ENCODE peak calls at places on chromosome 21, in five cellular contexts. One of them, this sample, is unnamed.

GRCh38 chr21:16070207-16070651 is 340.4 kb downstream of the USP25 start:
- DNase-seq in neural progenitor cell: no peak
- DNase-seq in tibial artery: no peak
- DNase-seq in fibroblast of lung: no peak
- DNase-seq in psoas muscle: no peak
- DNase-seq in this sample: no peak

GRCh38 chr21:26385721-26386120 is 187.4 kb downstream of the CYYR1 start:
- DNase-seq in neural progenitor cell: no peak
- DNase-seq in tibial artery: no peak
- DNase-seq in fibroblast of lung: peak; percentile 32
- DNase-seq in psoas muscle: no peak
- DNase-seq in this sample: no peak

GRCh38 chr21:30227633-30228404 is 11.9 kb upstream of the CLDN8 start:
- DNase-seq in neural progenitor cell: no peak
- DNase-seq in tibial artery: no peak
- DNase-seq in fibroblast of lung: peak; percentile 89
- DNase-seq in psoas muscle: no peak
- DNase-seq in this sample: no peak

GRCh38 chr21:45041984-45042663 is 32.3 kb upstream of the ADARB1 start:
- DNase-seq in neural progenitor cell: no peak
- DNase-seq in tibial artery: no peak
- DNase-seq in fibroblast of lung: peak; percentile 12
- DNase-seq in psoas muscle: no peak
- DNase-seq in this sample: no peak

GRCh38 chr21:31416465-31416864 is 72.4 kb upstream of the TIAM1 start:
- DNase-seq in neural progenitor cell: no peak
- DNase-seq in tibial artery: no peak
- DNase-seq in fibroblast of lung: peak; percentile 26
- DNase-seq in psoas muscle: no peak
- DNase-seq in this sample: no peak

GRCh38 chr21:18603246-18603645 is 199.7 kb upstream of the TMPRSS15 start:
- DNase-seq in neural progenitor cell: no peak
- DNase-seq in tibial artery: no peak
- DNase-seq in fibroblast of lung: no peak
- DNase-seq in psoas muscle: no peak
- DNase-seq in this sample: no peak

GRCh38 chr21:26064506-26064905 is 106.1 kb downstream of the APP start:
- DNase-seq in neural progenitor cell: peak; percentile 31
- DNase-seq in tibial artery: no peak
- DNase-seq in fibroblast of lung: no peak
- DNase-seq in psoas muscle: no peak
- DNase-seq in this sample: no peak

GRCh38 chr21:45147473-45148315 is 73.3 kb downstream of the ADARB1 start:
- DNase-seq in neural progenitor cell: no peak
- DNase-seq in tibial artery: peak; percentile 64
- DNase-seq in fibroblast of lung: no peak
- DNase-seq in psoas muscle: no peak
- DNase-seq in this sample: no peak

GRCh38 chr21:16108561-16109070 is 378.8 kb downstream of the USP25 start:
- DNase-seq in neural progenitor cell: no peak
- DNase-seq in tibial artery: no peak
- DNase-seq in fibroblast of lung: no peak
- DNase-seq in psoas muscle: no peak
- DNase-seq in this sample: no peak

GRCh38 chr21:15034126-15034848 is 30.5 kb downstream of the NRIP1 start:
- DNase-seq in neural progenitor cell: no peak
- DNase-seq in tibial artery: no peak
- DNase-seq in fibroblast of lung: peak; percentile 66
- DNase-seq in psoas muscle: no peak
- DNase-seq in this sample: no peak

GRCh38 chr21:40595806-40596205 is 251.2 kb downstream of the DSCAM start:
- DNase-seq in neural progenitor cell: no peak
- DNase-seq in tibial artery: no peak
- DNase-seq in fibroblast of lung: no peak
- DNase-seq in psoas muscle: no peak
- DNase-seq in this sample: no peak

GRCh38 chr21:15749045-15749867 is 19.5 kb downstream of the USP25 start:
- DNase-seq in neural progenitor cell: no peak
- DNase-seq in tibial artery: no peak
- DNase-seq in fibroblast of lung: peak; percentile 57
- DNase-seq in psoas muscle: no peak
- DNase-seq in this sample: no peak

GRCh38 chr21:17848228-17848627 is 29.1 kb upstream of the C21orf91 start:
- DNase-seq in neural progenitor cell: no peak
- DNase-seq in tibial artery: peak; percentile 66
- DNase-seq in fibroblast of lung: peak; percentile 97
- DNase-seq in psoas muscle: no peak
- DNase-seq in this sample: no peak

GRCh38 chr21:31929548-31929947 is 56.7 kb downstream of the HUNK start:
- DNase-seq in neural progenitor cell: peak; percentile 37
- DNase-seq in tibial artery: no peak
- DNase-seq in fibroblast of lung: no peak
- DNase-seq in psoas muscle: no peak
- DNase-seq in this sample: no peak

GRCh38 chr21:14013056-14013603 is 197.6 kb downstream of the LIPI start:
- DNase-seq in neural progenitor cell: no peak
- DNase-seq in tibial artery: no peak
- DNase-seq in fibroblast of lung: no peak
- DNase-seq in psoas muscle: no peak
- DNase-seq in this sample: no peak

GRCh38 chr21:39924577-39925308 is 57.5 kb downstream of the PCP4 start:
- DNase-seq in neural progenitor cell: no peak
- DNase-seq in tibial artery: no peak
- DNase-seq in fibroblast of lung: no peak
- DNase-seq in psoas muscle: no peak
- DNase-seq in this sample: no peak

GRCh38 chr21:23986987-23987386 is 1620.3 kb downstream of the MRPL39 start:
- DNase-seq in neural progenitor cell: no peak
- DNase-seq in tibial artery: no peak
- DNase-seq in fibroblast of lung: no peak
- DNase-seq in psoas muscle: no peak
- DNase-seq in this sample: no peak

GRCh38 chr21:16211339-16212303 is 481.8 kb downstream of the USP25 start:
- DNase-seq in neural progenitor cell: no peak
- DNase-seq in tibial artery: no peak
- DNase-seq in fibroblast of lung: peak; percentile 13
- DNase-seq in psoas muscle: no peak
- DNase-seq in this sample: no peak

GRCh38 chr21:14403681-14404318 is 20.9 kb upstream of the HSPA13 start:
- DNase-seq in neural progenitor cell: peak; percentile 21
- DNase-seq in tibial artery: no peak
- DNase-seq in fibroblast of lung: peak; percentile 58
- DNase-seq in psoas muscle: no peak
- DNase-seq in this sample: no peak

GRCh38 chr21:15224346-15225086 is 159.7 kb upstream of the NRIP1 start:
- DNase-seq in neural progenitor cell: no peak
- DNase-seq in tibial artery: no peak
- DNase-seq in fibroblast of lung: peak; percentile 95
- DNase-seq in psoas muscle: no peak
- DNase-seq in this sample: no peak

GRCh38 chr21:18951291-18952038 is 547.9 kb upstream of the TMPRSS15 start:
- DNase-seq in neural progenitor cell: peak; percentile 84
- DNase-seq in tibial artery: no peak
- DNase-seq in fibroblast of lung: no peak
- DNase-seq in psoas muscle: no peak
- DNase-seq in this sample: no peak

GRCh38 chr21:34546556-34546955 is 34.5 kb upstream of the KCNE1 start:
- DNase-seq in neural progenitor cell: no peak
- DNase-seq in tibial artery: no peak
- DNase-seq in fibroblast of lung: no peak
- DNase-seq in psoas muscle: no peak
- DNase-seq in this sample: no peak

GRCh38 chr21:41024341-41025056 is 143.5 kb upstream of the BACE2 start:
- DNase-seq in neural progenitor cell: peak; percentile 21
- DNase-seq in tibial artery: no peak
- DNase-seq in fibroblast of lung: no peak
- DNase-seq in psoas muscle: no peak
- DNase-seq in this sample: no peak

GRCh38 chr21:22201669-22202068 is 1203.5 kb downstream of the NCAM2 start:
- DNase-seq in neural progenitor cell: no peak
- DNase-seq in tibial artery: no peak
- DNase-seq in fibroblast of lung: no peak
- DNase-seq in psoas muscle: no peak
- DNase-seq in this sample: no peak

GRCh38 chr21:14215971-14216621 is at the start of gene RBM11:
- DNase-seq in neural progenitor cell: peak; percentile 94
- DNase-seq in tibial artery: no peak
- DNase-seq in fibroblast of lung: peak; percentile 16
- DNase-seq in psoas muscle: peak; percentile 69
- DNase-seq in this sample: no peak

GRCh38 chr21:44304846-44305245 is 5.0 kb downstream of the PFKL start:
- DNase-seq in neural progenitor cell: peak; percentile 65
- DNase-seq in tibial artery: no peak
- DNase-seq in fibroblast of lung: peak; percentile 46
- DNase-seq in psoas muscle: no peak
- DNase-seq in this sample: no peak

GRCh38 chr21:22115746-22116145 is 1117.5 kb downstream of the NCAM2 start:
- DNase-seq in neural progenitor cell: no peak
- DNase-seq in tibial artery: no peak
- DNase-seq in fibroblast of lung: no peak
- DNase-seq in psoas muscle: no peak
- DNase-seq in this sample: no peak

GRCh38 chr21:44866780-44867179 is 6.7 kb downstream of the PTTG1IP start:
- DNase-seq in neural progenitor cell: no peak
- DNase-seq in tibial artery: no peak
- DNase-seq in fibroblast of lung: peak; percentile 40
- DNase-seq in psoas muscle: no peak
- DNase-seq in this sample: no peak

GRCh38 chr21:27799861-27800260 is 833.0 kb upstream of the ADAMTS5 start:
- DNase-seq in neural progenitor cell: no peak
- DNase-seq in tibial artery: no peak
- DNase-seq in fibroblast of lung: peak; percentile 43
- DNase-seq in psoas muscle: no peak
- DNase-seq in this sample: no peak

GRCh38 chr21:44682580-44683151 is 703 bp upstream of the KRTAP12-1 start:
- DNase-seq in neural progenitor cell: no peak
- DNase-seq in tibial artery: peak; percentile 54
- DNase-seq in fibroblast of lung: no peak
- DNase-seq in psoas muscle: no peak
- DNase-seq in this sample: no peak

GRCh38 chr21:31862078-31862477 is 10.7 kb upstream of the HUNK start:
- DNase-seq in neural progenitor cell: no peak
- DNase-seq in tibial artery: no peak
- DNase-seq in fibroblast of lung: no peak
- DNase-seq in psoas muscle: no peak
- DNase-seq in this sample: no peak

GRCh38 chr21:42171091-42172053 is 47.6 kb upstream of the ABCG1 start:
- DNase-seq in neural progenitor cell: no peak
- DNase-seq in tibial artery: no peak
- DNase-seq in fibroblast of lung: no peak
- DNase-seq in psoas muscle: no peak
- DNase-seq in this sample: no peak

GRCh38 chr21:42175110-42175710 is 43.7 kb upstream of the ABCG1 start:
- DNase-seq in neural progenitor cell: no peak
- DNase-seq in tibial artery: no peak
- DNase-seq in fibroblast of lung: no peak
- DNase-seq in psoas muscle: no peak
- DNase-seq in this sample: no peak

GRCh38 chr21:42172596-42173483 is 46.1 kb upstream of the ABCG1 start:
- DNase-seq in neural progenitor cell: no peak
- DNase-seq in tibial artery: no peak
- DNase-seq in fibroblast of lung: no peak
- DNase-seq in psoas muscle: no peak
- DNase-seq in this sample: no peak

GRCh38 chr21:42176864-42177263 is 42.1 kb upstream of the ABCG1 start:
- DNase-seq in neural progenitor cell: no peak
- DNase-seq in tibial artery: no peak
- DNase-seq in fibroblast of lung: peak; percentile 42
- DNase-seq in psoas muscle: no peak
- DNase-seq in this sample: no peak

DNA sequence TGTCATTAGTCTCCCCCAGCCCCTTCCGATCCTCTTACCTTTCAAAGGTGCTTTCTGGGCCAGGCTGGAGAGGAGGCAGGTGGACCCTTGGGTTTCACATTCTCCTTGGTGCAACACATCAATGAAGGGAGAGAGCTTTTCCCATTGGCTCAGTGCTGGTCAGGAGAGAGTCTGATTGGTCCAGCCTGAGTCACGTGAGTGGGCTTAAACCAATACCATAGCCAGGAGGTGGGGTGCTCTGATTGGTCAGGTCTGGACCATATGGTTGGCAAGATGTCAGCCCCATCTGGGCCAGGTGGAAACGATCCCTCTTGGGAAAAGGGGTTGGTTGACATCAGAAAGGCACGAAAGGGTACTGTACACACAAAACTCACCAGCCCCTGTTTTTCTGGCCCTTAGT is 44.8 kb upstream of the ABCG1 start:
- DNase-seq in neural progenitor cell: no peak
- DNase-seq in tibial artery: no peak
- DNase-seq in fibroblast of lung: no peak
- DNase-seq in psoas muscle: no peak
- DNase-seq in this sample: no peak
- H3K4me3 ChIP-seq in neural progenitor cell: no peak overlapping the region
- H3K4me3 ChIP-seq in tibial artery: no peak overlapping the region
- H3K4me3 ChIP-seq in fibroblast of lung: no peak overlapping the region
- H3K4me3 ChIP-seq in psoas muscle: no peak overlapping the region
- H3K4me3 ChIP-seq in this sample: no peak overlapping the region

GRCh38 chr21:46244602-46245001 is 16.0 kb upstream of the LSS start:
- DNase-seq in neural progenitor cell: no peak
- DNase-seq in tibial artery: no peak
- DNase-seq in fibroblast of lung: no peak
- DNase-seq in psoas muscle: no peak
- DNase-seq in this sample: no peak

GRCh38 chr21:46237474-46237873 is 8.9 kb upstream of the LSS start:
- DNase-seq in neural progenitor cell: no peak
- DNase-seq in tibial artery: no peak
- DNase-seq in fibroblast of lung: no peak
- DNase-seq in psoas muscle: no peak
- DNase-seq in this sample: no peak

GRCh38 chr21:46243865-46244490 is 15.4 kb upstream of the LSS start:
- DNase-seq in neural progenitor cell: no peak
- DNase-seq in tibial artery: no peak
- DNase-seq in fibroblast of lung: no peak
- DNase-seq in psoas muscle: no peak
- DNase-seq in this sample: no peak

GRCh38 chr21:46243325-46243724 is 14.8 kb upstream of the LSS start:
- DNase-seq in neural progenitor cell: no peak
- DNase-seq in tibial artery: no peak
- DNase-seq in fibroblast of lung: no peak
- DNase-seq in psoas muscle: no peak
- DNase-seq in this sample: no peak

GRCh38 chr21:46239817-46240325 is 11.3 kb upstream of the LSS start:
- DNase-seq in neural progenitor cell: no peak
- DNase-seq in tibial artery: no peak
- DNase-seq in fibroblast of lung: no peak
- DNase-seq in psoas muscle: no peak
- DNase-seq in this sample: no peak
- H3K4me3 ChIP-seq in neural progenitor cell: no peak overlapping the region
- H3K4me3 ChIP-seq in tibial artery: no peak overlapping the region
- H3K4me3 ChIP-seq in fibroblast of lung: no peak overlapping the region
- H3K4me3 ChIP-seq in psoas muscle: no peak overlapping the region
- H3K4me3 ChIP-seq in this sample: no peak overlapping the region

GRCh38 chr21:28903448-28903847 is 89.2 kb downstream of the LTN1 start:
- DNase-seq in neural progenitor cell: no peak
- DNase-seq in tibial artery: no peak
- DNase-seq in fibroblast of lung: no peak
- DNase-seq in psoas muscle: no peak
- DNase-seq in this sample: no peak
- H3K4me3 ChIP-seq in neural progenitor cell: no peak overlapping the region
- H3K4me3 ChIP-seq in tibial artery: no peak overlapping the region
- H3K4me3 ChIP-seq in fibroblast of lung: no peak overlapping the region
- H3K4me3 ChIP-seq in psoas muscle: no peak overlapping the region
- H3K4me3 ChIP-seq in this sample: no peak overlapping the region

GRCh38 chr21:42956824-42957632 is 17.3 kb upstream of the PKNOX1 start:
- DNase-seq in neural progenitor cell: no peak
- DNase-seq in tibial artery: no peak
- DNase-seq in fibroblast of lung: no peak
- DNase-seq in psoas muscle: no peak
- DNase-seq in this sample: no peak
- H3K4me3 ChIP-seq in neural progenitor cell: no peak overlapping the region
- H3K4me3 ChIP-seq in tibial artery: no peak overlapping the region
- H3K4me3 ChIP-seq in fibroblast of lung: no peak overlapping the region
- H3K4me3 ChIP-seq in psoas muscle: no peak overlapping the region
- H3K4me3 ChIP-seq in this sample: no peak overlapping the region